ENCODE peak calls at places on chromosomes 11 and 22, in seven cellular contexts. C is M059J, P is germinal center, W is hippocampal formation, T is adipocyte, S is AG10803, R is amygdala. M is an unnamed sample.

GRCh38 chr22:22022977-22023534 is 40.5 kb upstream of the TOP3B start:
- DNase-seq in C (no peak), P (no peak), W (no peak), T (no peak), S (no peak), R (no peak), M (no peak)

GRCh38 chr22:48488611-48489456 is 1338.8 kb downstream of the BRD1 start:
- DNase-seq in C (no peak), P (no peak), W (no peak), T (no peak), S (no peak), R (peak; percentile 27), M (no peak)

GRCh38 chr11:68946416-68947090 is 34.2 kb downstream of the MRGPRD start:
- DNase-seq in C (peak; percentile 87), P (no peak), W (no peak), T (peak; percentile 69), S (peak; percentile 94), R (no peak), M (no peak)

GRCh38 chr11:70456921-70457532 is 58.7 kb downstream of the CTTN start:
- DNase-seq in C (peak; percentile 36), P (no peak), W (peak; percentile 21), T (peak; percentile 54), S (peak; percentile 73), R (peak; percentile 56), M (peak; percentile 36)

GRCh38 chr22:20115691-20116375 is at the start of gene RANBP1:
- DNase-seq in C (no peak), P (no peak), W (no peak), T (no peak), S (no peak), R (no peak), M (no peak)

GRCh38 chr22:42185915-42186439 is 55.4 kb upstream of the CYP2D6 start:
- DNase-seq in C (no peak), P (no peak), W (no peak), T (no peak), S (no peak), R (no peak), M (no peak)

GRCh38 chr22:49099496-49100124 is 728.1 kb downstream of the BRD1 start:
- DNase-seq in C (peak; percentile 53), P (no peak), W (no peak), T (no peak), S (peak; percentile 12), R (no peak), M (no peak)

GRCh38 chr11:74397531-74398243 is 546 bp downstream of the PGM2L1 start:
- DNase-seq in C (peak; percentile 78), P (peak; percentile 60), W (no peak), T (peak; percentile 53), S (no peak), R (no peak), M (no peak)

GRCh38 chr11:129703846-129704245 is 111.8 kb upstream of the TMEM45B start:
- DNase-seq in C (peak; percentile 17), P (no peak), W (no peak), T (peak; percentile 71), S (no peak), R (no peak), M (no peak)

M was measured in GDM1.